ENCODE peak calls at places on chromosomes 2 and 18, in five cellular contexts. One of them, this sample, is unnamed.

GRCh38 chr18:79905993-79906392 is 45.5 kb downstream of the SLC66A2 start:
- DNase-seq in stimulated activated naive CD8-positive, alpha-beta T cell treated with anti-CD3 and anti-CD28 coated beads, Interleukin-15, amount 100 ng/mL, for 72 hours: no peak
- DNase-seq in progenitor cell of endocrine pancreas: no peak
- DNase-seq in H9: no peak
- DNase-seq in COLO829: no peak
- DNase-seq in this sample: no peak

GRCh38 chr2:50777954-50778353 is 254.0 kb downstream of the NRXN1 start:
- DNase-seq in stimulated activated naive CD8-positive, alpha-beta T cell treated with anti-CD3 and anti-CD28 coated beads, Interleukin-15, amount 100 ng/mL, for 72 hours: no peak
- DNase-seq in progenitor cell of endocrine pancreas: no peak
- DNase-seq in H9: no peak
- DNase-seq in COLO829: no peak
- DNase-seq in this sample: no peak

GRCh38 chr2:71534201-71534600 is 80.8 kb downstream of the DYSF start:
- DNase-seq in stimulated activated naive CD8-positive, alpha-beta T cell treated with anti-CD3 and anti-CD28 coated beads, Interleukin-15, amount 100 ng/mL, for 72 hours: no peak
- DNase-seq in progenitor cell of endocrine pancreas: no peak
- DNase-seq in H9: peak; percentile 8
- DNase-seq in COLO829: no peak
- DNase-seq in this sample: no peak

GRCh38 chr2:20151116-20151571 is 73.8 kb downstream of the SDC1 start:
- DNase-seq in stimulated activated naive CD8-positive, alpha-beta T cell treated with anti-CD3 and anti-CD28 coated beads, Interleukin-15, amount 100 ng/mL, for 72 hours: no peak
- DNase-seq in progenitor cell of endocrine pancreas: no peak
- DNase-seq in H9: peak; percentile 12
- DNase-seq in COLO829: no peak
- DNase-seq in this sample: no peak

GRCh38 chr2:117760916-117761315 is 53.6 kb upstream of the DDX18 start:
- DNase-seq in stimulated activated naive CD8-positive, alpha-beta T cell treated with anti-CD3 and anti-CD28 coated beads, Interleukin-15, amount 100 ng/mL, for 72 hours: no peak
- DNase-seq in progenitor cell of endocrine pancreas: no peak
- DNase-seq in H9: no peak
- DNase-seq in COLO829: no peak
- DNase-seq in this sample: no peak

GRCh38 chr2:231914077-231914690 is 12.0 kb downstream of the NPPC start:
- DNase-seq in stimulated activated naive CD8-positive, alpha-beta T cell treated with anti-CD3 and anti-CD28 coated beads, Interleukin-15, amount 100 ng/mL, for 72 hours: no peak
- DNase-seq in progenitor cell of endocrine pancreas: no peak
- DNase-seq in H9: no peak
- DNase-seq in COLO829: no peak
- DNase-seq in this sample: no peak

GRCh38 chr18:74895686-74896085 is 298.0 kb downstream of the ZNF407 start:
- DNase-seq in stimulated activated naive CD8-positive, alpha-beta T cell treated with anti-CD3 and anti-CD28 coated beads, Interleukin-15, amount 100 ng/mL, for 72 hours: no peak
- DNase-seq in progenitor cell of endocrine pancreas: no peak
- DNase-seq in H9: no peak
- DNase-seq in COLO829: peak; percentile 62
- DNase-seq in this sample: peak; percentile 67

GRCh38 chr2:175449616-175450015 is 268.1 kb upstream of the ATP5MC3 start:
- DNase-seq in stimulated activated naive CD8-positive, alpha-beta T cell treated with anti-CD3 and anti-CD28 coated beads, Interleukin-15, amount 100 ng/mL, for 72 hours: no peak
- DNase-seq in progenitor cell of endocrine pancreas: no peak
- DNase-seq in H9: no peak
- DNase-seq in COLO829: peak; percentile 47
- DNase-seq in this sample: no peak

GRCh38 chr2:96143848-96144480 is 1.3 kb downstream of the DUSP2 start:
- DNase-seq in stimulated activated naive CD8-positive, alpha-beta T cell treated with anti-CD3 and anti-CD28 coated beads, Interleukin-15, amount 100 ng/mL, for 72 hours: peak; percentile 62
- DNase-seq in progenitor cell of endocrine pancreas: peak; percentile 32
- DNase-seq in H9: peak; percentile 81
- DNase-seq in COLO829: no peak
- DNase-seq in this sample: no peak

GRCh38 chr2:169095631-169096105 is 26.3 kb downstream of the DHRS9 start:
- DNase-seq in stimulated activated naive CD8-positive, alpha-beta T cell treated with anti-CD3 and anti-CD28 coated beads, Interleukin-15, amount 100 ng/mL, for 72 hours: no peak
- DNase-seq in progenitor cell of endocrine pancreas: no peak
- DNase-seq in H9: no peak
- DNase-seq in COLO829: peak; percentile 88
- DNase-seq in this sample: peak; percentile 89

GRCh38 chr2:55268288-55268906 is 634 bp downstream of the MTIF2 start:
- DNase-seq in stimulated activated naive CD8-positive, alpha-beta T cell treated with anti-CD3 and anti-CD28 coated beads, Interleukin-15, amount 100 ng/mL, for 72 hours: peak; percentile 8
- DNase-seq in progenitor cell of endocrine pancreas: no peak
- DNase-seq in H9: no peak
- DNase-seq in COLO829: no peak
- DNase-seq in this sample: peak; percentile 28

GRCh38 chr18:13279181-13280065 is 60.9 kb downstream of the LDLRAD4 start:
- DNase-seq in stimulated activated naive CD8-positive, alpha-beta T cell treated with anti-CD3 and anti-CD28 coated beads, Interleukin-15, amount 100 ng/mL, for 72 hours: peak; percentile 39
- DNase-seq in progenitor cell of endocrine pancreas: no peak
- DNase-seq in H9: no peak
- DNase-seq in COLO829: no peak
- DNase-seq in this sample: no peak

GRCh38 chr18:2656237-2657042 is 914 bp downstream of the SMCHD1 start:
- DNase-seq in stimulated activated naive CD8-positive, alpha-beta T cell treated with anti-CD3 and anti-CD28 coated beads, Interleukin-15, amount 100 ng/mL, for 72 hours: no peak
- DNase-seq in progenitor cell of endocrine pancreas: peak; percentile 16
- DNase-seq in H9: peak; percentile 41
- DNase-seq in COLO829: no peak
- DNase-seq in this sample: peak; percentile 8

GRCh38 chr18:55763298-55763697 is 175.3 kb upstream of the TCF4 start:
- DNase-seq in stimulated activated naive CD8-positive, alpha-beta T cell treated with anti-CD3 and anti-CD28 coated beads, Interleukin-15, amount 100 ng/mL, for 72 hours: no peak
- DNase-seq in progenitor cell of endocrine pancreas: no peak
- DNase-seq in H9: no peak
- DNase-seq in COLO829: no peak
- DNase-seq in this sample: no peak

GRCh38 chr2:195343942-195344530 is 313.0 kb upstream of the SLC39A10 start:
- DNase-seq in stimulated activated naive CD8-positive, alpha-beta T cell treated with anti-CD3 and anti-CD28 coated beads, Interleukin-15, amount 100 ng/mL, for 72 hours: no peak
- DNase-seq in progenitor cell of endocrine pancreas: no peak
- DNase-seq in H9: no peak
- DNase-seq in COLO829: no peak
- DNase-seq in this sample: no peak

GRCh38 chr2:28269019-28269784 is 123.5 kb upstream of the FOSL2 start:
- DNase-seq in stimulated activated naive CD8-positive, alpha-beta T cell treated with anti-CD3 and anti-CD28 coated beads, Interleukin-15, amount 100 ng/mL, for 72 hours: no peak
- DNase-seq in progenitor cell of endocrine pancreas: no peak
- DNase-seq in H9: no peak
- DNase-seq in COLO829: no peak
- DNase-seq in this sample: no peak

GRCh38 chr2:209471037-209471436 is 47.2 kb downstream of the MAP2 start:
- DNase-seq in stimulated activated naive CD8-positive, alpha-beta T cell treated with anti-CD3 and anti-CD28 coated beads, Interleukin-15, amount 100 ng/mL, for 72 hours: no peak
- DNase-seq in progenitor cell of endocrine pancreas: no peak
- DNase-seq in H9: no peak
- DNase-seq in COLO829: no peak
- DNase-seq in this sample: no peak

GRCh38 chr18:8800876-8801262 is 95.5 kb downstream of the MTCL1 start:
- DNase-seq in stimulated activated naive CD8-positive, alpha-beta T cell treated with anti-CD3 and anti-CD28 coated beads, Interleukin-15, amount 100 ng/mL, for 72 hours: no peak
- DNase-seq in progenitor cell of endocrine pancreas: no peak
- DNase-seq in H9: no peak
- DNase-seq in COLO829: no peak
- DNase-seq in this sample: no peak

GRCh38 chr2:187552381-187552780 is 1.9 kb downstream of the TFPI start:
- DNase-seq in stimulated activated naive CD8-positive, alpha-beta T cell treated with anti-CD3 and anti-CD28 coated beads, Interleukin-15, amount 100 ng/mL, for 72 hours: no peak
- DNase-seq in progenitor cell of endocrine pancreas: no peak
- DNase-seq in H9: no peak
- DNase-seq in COLO829: no peak
- DNase-seq in this sample: no peak

GRCh38 chr2:112690853-112691390 is 29.9 kb upstream of the NT5DC4 start:
- DNase-seq in stimulated activated naive CD8-positive, alpha-beta T cell treated with anti-CD3 and anti-CD28 coated beads, Interleukin-15, amount 100 ng/mL, for 72 hours: peak; percentile 52
- DNase-seq in progenitor cell of endocrine pancreas: peak; percentile 27
- DNase-seq in H9: peak; percentile 52
- DNase-seq in COLO829: peak; percentile 57
- DNase-seq in this sample: peak; percentile 70

GRCh38 chr2:155842103-155842502 is 490.4 kb downstream of the NR4A2 start:
- DNase-seq in stimulated activated naive CD8-positive, alpha-beta T cell treated with anti-CD3 and anti-CD28 coated beads, Interleukin-15, amount 100 ng/mL, for 72 hours: no peak
- DNase-seq in progenitor cell of endocrine pancreas: no peak
- DNase-seq in H9: no peak
- DNase-seq in COLO829: peak; percentile 21
- DNase-seq in this sample: peak; percentile 47

GRCh38 chr2:138818479-138818878 is 38.3 kb upstream of the NXPH2 start:
- DNase-seq in stimulated activated naive CD8-positive, alpha-beta T cell treated with anti-CD3 and anti-CD28 coated beads, Interleukin-15, amount 100 ng/mL, for 72 hours: no peak
- DNase-seq in progenitor cell of endocrine pancreas: no peak
- DNase-seq in H9: no peak
- DNase-seq in COLO829: no peak
- DNase-seq in this sample: no peak

GRCh38 chr2:68225119-68225632 is 27.2 kb downstream of the PPP3R1 start:
- DNase-seq in stimulated activated naive CD8-positive, alpha-beta T cell treated with anti-CD3 and anti-CD28 coated beads, Interleukin-15, amount 100 ng/mL, for 72 hours: no peak
- DNase-seq in progenitor cell of endocrine pancreas: no peak
- DNase-seq in H9: peak; percentile 56
- DNase-seq in COLO829: no peak
- DNase-seq in this sample: peak; percentile 88

GRCh38 chr2:3076848-3077735 is 300.5 kb downstream of the EIPR1 start:
- DNase-seq in stimulated activated naive CD8-positive, alpha-beta T cell treated with anti-CD3 and anti-CD28 coated beads, Interleukin-15, amount 100 ng/mL, for 72 hours: no peak
- DNase-seq in progenitor cell of endocrine pancreas: no peak
- DNase-seq in H9: no peak
- DNase-seq in COLO829: no peak
- DNase-seq in this sample: no peak

GRCh38 chr2:20594048-20594750 is 56.7 kb downstream of the HS1BP3 start:
- DNase-seq in stimulated activated naive CD8-positive, alpha-beta T cell treated with anti-CD3 and anti-CD28 coated beads, Interleukin-15, amount 100 ng/mL, for 72 hours: no peak
- DNase-seq in progenitor cell of endocrine pancreas: no peak
- DNase-seq in H9: no peak
- DNase-seq in COLO829: no peak
- DNase-seq in this sample: no peak

GRCh38 chr2:217248312-217248935 is 388.6 kb upstream of the TNP1 start:
- DNase-seq in stimulated activated naive CD8-positive, alpha-beta T cell treated with anti-CD3 and anti-CD28 coated beads, Interleukin-15, amount 100 ng/mL, for 72 hours: no peak
- DNase-seq in progenitor cell of endocrine pancreas: no peak
- DNase-seq in H9: peak; percentile 41
- DNase-seq in COLO829: no peak
- DNase-seq in this sample: no peak

GRCh38 chr18:68263481-68263880 is 451.4 kb downstream of the TMX3 start:
- DNase-seq in stimulated activated naive CD8-positive, alpha-beta T cell treated with anti-CD3 and anti-CD28 coated beads, Interleukin-15, amount 100 ng/mL, for 72 hours: no peak
- DNase-seq in progenitor cell of endocrine pancreas: no peak
- DNase-seq in H9: no peak
- DNase-seq in COLO829: no peak
- DNase-seq in this sample: no peak

GRCh38 chr2:158191076-158191566 is 89.4 kb downstream of the UPP2 start:
- DNase-seq in stimulated activated naive CD8-positive, alpha-beta T cell treated with anti-CD3 and anti-CD28 coated beads, Interleukin-15, amount 100 ng/mL, for 72 hours: peak; percentile 45
- DNase-seq in progenitor cell of endocrine pancreas: no peak
- DNase-seq in H9: no peak
- DNase-seq in COLO829: peak; percentile 40
- DNase-seq in this sample: no peak

GRCh38 chr2:132830321-132830720 is 160.3 kb upstream of the LYPD1 start:
- DNase-seq in stimulated activated naive CD8-positive, alpha-beta T cell treated with anti-CD3 and anti-CD28 coated beads, Interleukin-15, amount 100 ng/mL, for 72 hours: no peak
- DNase-seq in progenitor cell of endocrine pancreas: no peak
- DNase-seq in H9: no peak
- DNase-seq in COLO829: no peak
- DNase-seq in this sample: no peak

GRCh38 chr2:190180313-190181065 is 118.0 kb upstream of the MSTN start:
- DNase-seq in stimulated activated naive CD8-positive, alpha-beta T cell treated with anti-CD3 and anti-CD28 coated beads, Interleukin-15, amount 100 ng/mL, for 72 hours: peak; percentile 42
- DNase-seq in progenitor cell of endocrine pancreas: peak; percentile 67
- DNase-seq in H9: peak; percentile 89
- DNase-seq in COLO829: no peak
- DNase-seq in this sample: peak; percentile 9

GRCh38 chr2:176157499-176158305 is 595 bp downstream of the HOXD3 start:
- DNase-seq in stimulated activated naive CD8-positive, alpha-beta T cell treated with anti-CD3 and anti-CD28 coated beads, Interleukin-15, amount 100 ng/mL, for 72 hours: no peak
- DNase-seq in progenitor cell of endocrine pancreas: no peak
- DNase-seq in H9: peak; percentile 62
- DNase-seq in COLO829: no peak
- DNase-seq in this sample: peak; percentile 51

GRCh38 chr2:238585836-238586821 is 159.4 kb downstream of the ASB1 start:
- DNase-seq in stimulated activated naive CD8-positive, alpha-beta T cell treated with anti-CD3 and anti-CD28 coated beads, Interleukin-15, amount 100 ng/mL, for 72 hours: no peak
- DNase-seq in progenitor cell of endocrine pancreas: no peak
- DNase-seq in H9: peak; percentile 22
- DNase-seq in COLO829: peak; percentile 98
- DNase-seq in this sample: peak; percentile 89

GRCh38 chr2:143489135-143489534 is 359.9 kb downstream of the ARHGAP15 start:
- DNase-seq in stimulated activated naive CD8-positive, alpha-beta T cell treated with anti-CD3 and anti-CD28 coated beads, Interleukin-15, amount 100 ng/mL, for 72 hours: no peak
- DNase-seq in progenitor cell of endocrine pancreas: no peak
- DNase-seq in H9: no peak
- DNase-seq in COLO829: peak; percentile 45
- DNase-seq in this sample: no peak

GRCh38 chr2:233544079-233544690 is 22.4 kb downstream of the USP40 start:
- DNase-seq in stimulated activated naive CD8-positive, alpha-beta T cell treated with anti-CD3 and anti-CD28 coated beads, Interleukin-15, amount 100 ng/mL, for 72 hours: no peak
- DNase-seq in progenitor cell of endocrine pancreas: no peak
- DNase-seq in H9: no peak
- DNase-seq in COLO829: no peak
- DNase-seq in this sample: no peak

GRCh38 chr18:76130845-76131244 is 364.2 kb downstream of the ZNF516 start:
- DNase-seq in stimulated activated naive CD8-positive, alpha-beta T cell treated with anti-CD3 and anti-CD28 coated beads, Interleukin-15, amount 100 ng/mL, for 72 hours: no peak
- DNase-seq in progenitor cell of endocrine pancreas: no peak
- DNase-seq in H9: no peak
- DNase-seq in COLO829: no peak
- DNase-seq in this sample: no peak

GRCh38 chr2:172588931-172589330 is 33.0 kb downstream of the PDK1 start:
- DNase-seq in stimulated activated naive CD8-positive, alpha-beta T cell treated with anti-CD3 and anti-CD28 coated beads, Interleukin-15, amount 100 ng/mL, for 72 hours: no peak
- DNase-seq in progenitor cell of endocrine pancreas: no peak
- DNase-seq in H9: no peak
- DNase-seq in COLO829: no peak
- DNase-seq in this sample: no peak

GRCh38 chr2:29017716-29018275 is 36.7 kb downstream of the TOGARAM2 start:
- DNase-seq in stimulated activated naive CD8-positive, alpha-beta T cell treated with anti-CD3 and anti-CD28 coated beads, Interleukin-15, amount 100 ng/mL, for 72 hours: no peak
- DNase-seq in progenitor cell of endocrine pancreas: no peak
- DNase-seq in H9: no peak
- DNase-seq in COLO829: no peak
- DNase-seq in this sample: no peak

GRCh38 chr2:35933031-35933430 is 422.5 kb upstream of the CRIM1 start:
- DNase-seq in stimulated activated naive CD8-positive, alpha-beta T cell treated with anti-CD3 and anti-CD28 coated beads, Interleukin-15, amount 100 ng/mL, for 72 hours: no peak
- DNase-seq in progenitor cell of endocrine pancreas: no peak
- DNase-seq in H9: no peak
- DNase-seq in COLO829: no peak
- DNase-seq in this sample: no peak